ENCODE peak calls at places on chromosomes 3 and 15, in eight cellular contexts. E, X, C, M, Z, Y, H and K are unnamed samples.
A peak's percentile ranks its signal among the peaks of the same experiment; 100 is the strongest.

GRCh38 chr15:43219929-43220886 is 610 bp downstream of the EPB42 start:
- DNase-seq in E (no peak), Y (no peak), C (no peak), M (no peak), H (peak; percentile 15), Z (no peak), X (no peak), K (no peak)

GRCh38 chr3:242986-243706 is 46.6 kb downstream of the CHL1 start:
- DNase-seq in Y (no peak), Z (no peak), H (no peak), E (no peak), M (no peak), X (no peak), C (no peak), K (no peak)

GRCh38 chr3:141661229-141662196 is 76.6 kb upstream of the RNF7 start:
- DNase-seq in Z (no peak), M (no peak), H (no peak), E (no peak), C (no peak), Y (no peak), X (no peak), K (no peak)

GRCh38 chr3:122691195-122691594 is 10.6 kb downstream of the PARP14 start:
- DNase-seq in Y (no peak), E (no peak), C (no peak), H (no peak), M (no peak), X (no peak), Z (peak; percentile 76), K (no peak)

GRCh38 chr15:80825361-80826030 is 46.3 kb downstream of the CEMIP start:
- DNase-seq in E (no peak), H (no peak), Z (no peak), M (no peak), C (no peak), Y (no peak), X (no peak), K (no peak)

GRCh38 chr3:55629432-55629831 is 142.3 kb upstream of the WNT5A start:
- DNase-seq in C (no peak), Z (peak; percentile 40), H (no peak), Y (no peak), X (no peak), E (peak; percentile 89), M (no peak), K (no peak)

GRCh38 chr3:10495003-10495402 is 10.4 kb downstream of the ATP2B2 start:
- DNase-seq in Y (no peak), C (no peak), E (no peak), M (no peak), X (peak; percentile 72), Z (peak; percentile 36), H (no peak), K (no peak)

GRCh38 chr15:64527263-64527984 is 67.0 kb downstream of the ZNF609 start:
- DNase-seq in C (no peak), M (no peak), Y (no peak), E (no peak), H (no peak), Z (peak; percentile 67), X (no peak), K (no peak)

GRCh38 chr3:146322216-146322615 is 71.3 kb upstream of the PLSCR4 start:
- DNase-seq in H (no peak), Y (no peak), E (no peak), Z (no peak), M (no peak), X (no peak), C (no peak), K (no peak)

GRCh38 chr3:120559228-120560061 is 36.7 kb upstream of the NDUFB4 start:
- DNase-seq in C (peak; percentile 78), Y (no peak), H (peak; percentile 68), Z (peak; percentile 68), E (peak; percentile 17), X (no peak), M (no peak), K (no peak)

GRCh38 chr3:8052599-8053185 is 448.9 kb upstream of the LMCD1 start:
- DNase-seq in Z (no peak), M (no peak), E (no peak), X (no peak), Y (no peak), H (no peak), C (no peak), K (no peak)

GRCh38 chr15:35305906-35306305 is 220.8 kb upstream of the NANOGP8 start:
- DNase-seq in M (no peak), Y (no peak), X (no peak), C (no peak), H (no peak), Z (peak; percentile 27), E (no peak), K (no peak)

GRCh38 chr3:129120254-129121004 is 1.2 kb downstream of the RAB43 start:
- DNase-seq in H (peak; percentile 90), Y (peak; percentile 63), X (peak; percentile 85), C (peak; percentile 97), Z (peak; percentile 87), M (peak; percentile 66), E (peak; percentile 93), K (peak; percentile 57)

GRCh38 chr15:51051776-51052175 is 42.9 kb downstream of the TNFAIP8L3 start:
- DNase-seq in Z (no peak), M (no peak), H (no peak), Y (no peak), C (no peak), X (peak; percentile 67), E (peak; percentile 19), K (no peak)

GRCh38 chr3:67468511-67468910 is 185.9 kb downstream of the SUCLG2 start:
- DNase-seq in Y (no peak), C (no peak), M (no peak), H (no peak), X (no peak), Z (peak; percentile 88), E (no peak), K (no peak)

GRCh38 chr15:81485806-81486205 is 111.8 kb upstream of the TMC3 start:
- DNase-seq in E (no peak), Y (no peak), C (no peak), X (no peak), H (no peak), Z (no peak), M (no peak), K (no peak)

GRCh38 chr3:126524429-126524988 is 554 bp downstream of the CHST13 start:
- DNase-seq in Z (no peak), E (peak; percentile 32), C (peak; percentile 78), Y (no peak), M (no peak), H (peak; percentile 49), X (no peak), K (no peak)

DNA sequence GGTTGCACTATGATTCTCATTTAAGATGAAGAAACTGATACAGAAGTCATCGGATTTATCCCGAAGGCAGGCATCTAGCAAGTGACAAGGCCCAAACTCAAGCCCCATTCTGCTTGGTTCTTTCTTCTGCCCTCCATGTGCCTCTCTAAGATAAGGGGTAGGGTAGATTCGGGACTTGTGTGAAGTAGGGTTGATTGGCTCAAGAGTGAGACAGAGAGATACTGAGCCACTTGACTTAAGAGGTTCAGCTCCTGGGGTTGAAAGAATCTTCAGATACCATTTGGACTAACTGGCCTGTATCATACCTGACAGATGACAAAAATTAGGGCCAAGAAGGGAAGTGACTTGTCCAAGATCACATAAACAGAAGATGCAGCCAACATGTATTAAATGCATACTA is 891 bp downstream of the RFT1 start:
- DNase-seq in C (no peak), Y (no peak), Z (no peak), X (no peak), M (no peak), E (no peak), H (no peak), K (no peak)
- H3K27ac ChIP-seq in C (peak overlapping the region; percentile 96), Y (peak overlapping the region; percentile 91), Z (no peak overlapping the region), X (peak overlapping the region; percentile 94), M (no peak overlapping the region), E (peak overlapping the region; percentile 81), H (no peak overlapping the region), K (no peak overlapping the region)

GRCh38 chr3:169453256-169454059 is 210.1 kb downstream of the MECOM start:
- DNase-seq in M (no peak), H (no peak), E (no peak), X (no peak), Z (no peak), C (no peak), Y (no peak), K (no peak)
- H3K27ac ChIP-seq in M (no peak overlapping the region), H (no peak overlapping the region), E (no peak overlapping the region), X (no peak overlapping the region), Z (no peak overlapping the region), C (no peak overlapping the region), Y (no peak overlapping the region), K (no peak overlapping the region)

DNA sequence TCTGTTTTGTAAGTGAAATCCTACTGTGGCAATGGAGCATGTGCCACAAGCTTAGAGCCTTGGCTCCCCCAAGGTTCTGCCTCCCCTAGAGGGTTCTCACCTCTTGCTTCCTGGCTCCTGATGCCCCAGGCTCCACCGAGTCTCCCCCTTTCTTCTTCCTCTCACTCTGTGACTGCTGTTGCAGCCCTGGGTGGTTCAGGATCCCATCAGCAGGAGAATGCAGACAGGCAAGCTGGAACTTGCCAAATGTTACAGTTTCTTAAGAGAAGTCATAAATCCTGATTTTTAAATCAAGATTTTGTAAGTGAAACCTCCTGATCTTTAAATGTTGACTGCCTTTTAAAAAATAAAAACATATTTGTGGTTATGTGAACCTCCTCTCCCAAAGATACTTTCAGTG is 133.9 kb downstream of the CCNL1 start:
- DNase-seq in Z (no peak), H (no peak), M (no peak), C (no peak), E (no peak), Y (no peak), X (no peak), K (no peak)
- H3K27ac ChIP-seq in Z (no peak overlapping the region), H (no peak overlapping the region), M (no peak overlapping the region), C (no peak overlapping the region), E (no peak overlapping the region), Y (no peak overlapping the region), X (no peak overlapping the region), K (peak overlapping the region; percentile 55)

GRCh38 chr3:185498503-185499396 is at the start of gene TMEM41A:
- DNase-seq in M (peak; percentile 68), H (peak; percentile 93), X (peak; percentile 96), Y (peak; percentile 61), C (peak; percentile 98), E (peak; percentile 96), Z (peak; percentile 93), K (peak; percentile 63)

GRCh38 chr3:185504636-185505035 is 5.8 kb upstream of the TMEM41A start:
- DNase-seq in Z (no peak), H (no peak), M (no peak), Y (no peak), C (no peak), E (no peak), X (no peak), K (no peak)

GRCh38 chr3:185503467-185503975 is 4.7 kb upstream of the TMEM41A start:
- DNase-seq in C (no peak), Y (no peak), M (no peak), H (no peak), X (no peak), E (peak; percentile 28), Z (no peak), K (no peak)

GRCh38 chr3:185507883-185508282 is 9.0 kb upstream of the TMEM41A start:
- DNase-seq in M (no peak), C (no peak), Y (no peak), Z (no peak), E (no peak), H (no peak), X (no peak), K (no peak)

DNA sequence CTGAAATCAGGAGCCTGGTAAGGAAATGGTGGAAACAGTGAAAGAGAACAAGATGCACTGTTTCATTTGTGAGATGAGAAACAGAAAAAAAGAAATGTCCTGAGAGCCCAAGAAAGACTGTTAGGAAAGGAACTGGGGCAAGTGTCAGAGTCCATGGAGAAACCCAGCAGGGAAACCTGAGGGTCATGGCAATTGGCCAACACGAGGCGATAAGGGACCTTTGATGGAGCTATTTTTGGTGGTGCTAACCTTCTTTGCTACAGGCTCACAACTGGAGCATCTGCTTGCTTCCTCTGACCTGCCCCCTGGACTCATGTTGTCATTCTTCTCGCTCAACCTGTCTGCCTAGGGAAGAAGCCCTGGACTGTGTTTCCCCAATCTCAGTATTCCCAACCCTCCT is 4.2 kb upstream of the TMEM41A start:
- DNase-seq in Z (no peak), Y (no peak), H (no peak), E (no peak), C (no peak), X (no peak), M (no peak), K (no peak)
- H3K27ac ChIP-seq in Z (no peak overlapping the region), Y (no peak overlapping the region), H (no peak overlapping the region), E (no peak overlapping the region), C (no peak overlapping the region), X (peak overlapping the region; percentile 85), M (no peak overlapping the region), K (no peak overlapping the region)